ENCODE peak calls at places on chromosomes 4 and X, in four cellular contexts. L, N, Q and D are unnamed samples. For H3K4me1 and H3K36me3, the result is how much of the 10 kb centered on the place peaks cover.

GRCh38 chr4:139633661-139634060 is 32.0 kb upstream of the MGST2 start:
- ATAC-seq in L (peak), N (peak), Q (peak), D (peak)

GRCh38 chr4:183733181-183733580 is 74.1 kb downstream of the TRAPPC11 start:
- ATAC-seq in L (no peak), N (no peak), Q (peak), D (no peak)

GRCh38 chr4:140343303-140343702 is 30.1 kb upstream of the SCOC start:
- ATAC-seq in L (no peak), N (no peak), Q (no peak), D (no peak)

GRCh38 chr4:2400841-2401609 is 17.4 kb downstream of the ZFYVE28 start:
- ATAC-seq in L (peak), N (no peak), Q (no peak), D (no peak)

GRCh38 chr4:185512516-185512915 is 22.8 kb downstream of the PDLIM3 start:
- ATAC-seq in L (no peak), N (no peak), Q (no peak), D (no peak)

GRCh38 chr4:8274772-8275241 is 5.3 kb downstream of the HTRA3 start:
- ATAC-seq in L (no peak), N (peak), Q (peak), D (peak)

GRCh38 chr4:129532573-129532972 is 436.6 kb downstream of the C4orf33 start:
- ATAC-seq in L (no peak), N (no peak), Q (no peak), D (no peak)

GRCh38 chr4:94567811-94568210 is 116.1 kb downstream of the PDLIM5 start:
- ATAC-seq in L (no peak), N (no peak), Q (peak), D (no peak)

GRCh38 chrX:69165116-69165651 is at the start of gene PJA1:
- ATAC-seq in L (peak), N (peak), Q (peak), D (peak)

GRCh38 chr4:186105721-186106335 is 1.3 kb downstream of the FAM149A start:
- ATAC-seq in L (peak), N (no peak), Q (peak), D (peak)

GRCh38 chr4:170391066-170391754 is 301.5 kb upstream of the AADAT start:
- ATAC-seq in L (no peak), N (no peak), Q (no peak), D (no peak)

GRCh38 chr4:17786567-17786966 is 5.1 kb upstream of the FAM184B start:
- ATAC-seq in L (no peak), N (no peak), Q (peak), D (no peak)

GRCh38 chr4:108571027-108571569 is 49.3 kb upstream of the RPL34 start:
- ATAC-seq in L (no peak), N (peak), Q (no peak), D (no peak)

GRCh38 chr4:100076753-100077152 is 113.5 kb downstream of the DDIT4L start:
- ATAC-seq in L (no peak), N (no peak), Q (no peak), D (no peak)

GRCh38 chr4:150004481-150004880 is 73.8 kb upstream of the DCLK2 start:
- ATAC-seq in L (no peak), N (no peak), Q (no peak), D (peak)

GRCh38 chr4:76342191-76342590 is 35.7 kb downstream of the STBD1 start:
- ATAC-seq in L (no peak), N (no peak), Q (no peak), D (no peak)

GRCh38 chr4:165813606-165814005 is 59.4 kb upstream of the TLL1 start:
- ATAC-seq in L (no peak), N (no peak), Q (no peak), D (no peak)

GRCh38 chrX:9759340-9759739 is 6.3 kb downstream of the GPR143 start:
- ATAC-seq in L (no peak), N (no peak), Q (no peak), D (no peak)

GRCh38 chr4:10690185-10690907 is 5.8 kb upstream of the CLNK start:
- ATAC-seq in L (no peak), N (no peak), Q (no peak), D (no peak)

GRCh38 chr4:25450491-25450901 is 73.4 kb downstream of the ANAPC4 start:
- ATAC-seq in L (peak), N (no peak), Q (no peak), D (no peak)

GRCh38 chrX:97310373-97310772 is 426.7 kb downstream of the RPA4 start:
- ATAC-seq in L (peak), N (no peak), Q (peak), D (no peak)

GRCh38 chr4:18938343-18939109 is 917.0 kb upstream of the LCORL start:
- ATAC-seq in L (no peak), N (no peak), Q (no peak), D (no peak)

GRCh38 chr4:69984030-69984443 is 11.7 kb upstream of the STATH start:
- ATAC-seq in L (peak), N (peak), Q (no peak), D (peak)

GRCh38 chr4:12723849-12724447 is 760.2 kb downstream of the RAB28 start:
- ATAC-seq in L (peak), N (peak), Q (no peak), D (no peak)

GRCh38 chr4:106444557-106444956 is 76.0 kb upstream of the GIMD1 start:
- ATAC-seq in L (no peak), N (no peak), Q (no peak), D (no peak)

GRCh38 chrX:138748480-138748879 is 37.0 kb upstream of the FGF13 start:
- ATAC-seq in L (no peak), N (no peak), Q (peak), D (no peak)

GRCh38 chr4:39045791-39046221 is 13.6 kb upstream of the TMEM156 start:
- ATAC-seq in L (no peak), N (peak), Q (peak), D (no peak)

GRCh38 chrX:28693101-28693500 is 105.9 kb downstream of the IL1RAPL1 start:
- ATAC-seq in L (no peak), N (no peak), Q (no peak), D (no peak)

GRCh38 chr4:24433515-24434192 is 150.7 kb downstream of the DHX15 start:
- ATAC-seq in L (no peak), N (no peak), Q (no peak), D (no peak)

GRCh38 chrX:109707322-109707721 is 25.7 kb downstream of the ACSL4 start:
- ATAC-seq in L (no peak), N (no peak), Q (no peak), D (no peak)

GRCh38 chr4:145279122-145279960 is 99.0 kb upstream of the OTUD4 start:
- ATAC-seq in L (no peak), N (no peak), Q (peak), D (no peak)

GRCh38 chr4:80306255-80306654 is 29.3 kb upstream of the CFAP299 start:
- ATAC-seq in L (no peak), N (no peak), Q (no peak), D (no peak)

GRCh38 chr4:186228514-186228894 is 1.2 kb downstream of the KLKB1 start:
- ATAC-seq in L (no peak), N (no peak), Q (no peak), D (no peak)

GRCh38 chrX:66892004-66892403 is 253.1 kb upstream of the EDA2R start:
- ATAC-seq in L (no peak), N (no peak), Q (no peak), D (no peak)

GRCh38 chr4:6984611-6985115 is 58.5 kb upstream of the TADA2B start:
- ATAC-seq in L (no peak), N (no peak), Q (no peak), D (no peak)
- H3K4me1 ChIP-seq in L (under half), N (half or more), Q (under half), D (under half)

GRCh38 chr4:42420120-42420519 is 22.8 kb downstream of the SHISA3 start:
- ATAC-seq in L (peak), N (no peak), Q (no peak), D (no peak)
- H3K36me3 ChIP-seq in L (under half), N (under half), Q (under half), D (under half)

DNA sequence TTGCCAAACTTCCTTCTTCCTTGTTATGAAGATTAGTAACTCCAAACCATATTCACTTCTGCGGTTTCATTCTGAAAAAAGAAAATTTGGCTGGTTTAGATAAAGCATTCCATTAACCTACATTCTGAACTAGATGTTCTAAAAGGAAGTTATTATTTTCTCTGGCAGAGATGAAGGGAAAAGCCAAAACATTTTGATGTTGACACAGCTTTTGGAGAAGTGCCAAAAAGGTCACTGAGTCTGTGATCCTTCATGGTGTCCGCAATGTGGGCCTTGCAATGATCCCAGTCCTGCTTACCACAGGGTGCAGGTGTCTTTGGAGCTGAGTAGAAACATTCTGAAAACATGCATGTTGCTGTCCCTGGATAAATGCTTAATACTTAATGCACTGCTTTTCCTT is 36.0 kb downstream of the CXCL8 start:
- ATAC-seq in L (no peak), N (no peak), Q (no peak), D (peak)
- TF ChIP-seq POLR2AphosphoS5 in L (no peak), N (no peak), Q (no peak), D (peak)

GRCh38 chr4:158818595-158818994 is 49.8 kb downstream of the FNIP2 start:
- ATAC-seq in L (no peak), N (no peak), Q (peak), D (no peak)

GRCh38 chr4:158814207-158814606 is 45.4 kb downstream of the FNIP2 start:
- ATAC-seq in L (no peak), N (peak), Q (no peak), D (no peak)

GRCh38 chr4:158817562-158818370 is 48.9 kb downstream of the FNIP2 start:
- ATAC-seq in L (no peak), N (no peak), Q (peak), D (peak)

GRCh38 chr4:158814636-158815035 is 45.8 kb downstream of the FNIP2 start:
- ATAC-seq in L (no peak), N (no peak), Q (no peak), D (no peak)

DNA sequence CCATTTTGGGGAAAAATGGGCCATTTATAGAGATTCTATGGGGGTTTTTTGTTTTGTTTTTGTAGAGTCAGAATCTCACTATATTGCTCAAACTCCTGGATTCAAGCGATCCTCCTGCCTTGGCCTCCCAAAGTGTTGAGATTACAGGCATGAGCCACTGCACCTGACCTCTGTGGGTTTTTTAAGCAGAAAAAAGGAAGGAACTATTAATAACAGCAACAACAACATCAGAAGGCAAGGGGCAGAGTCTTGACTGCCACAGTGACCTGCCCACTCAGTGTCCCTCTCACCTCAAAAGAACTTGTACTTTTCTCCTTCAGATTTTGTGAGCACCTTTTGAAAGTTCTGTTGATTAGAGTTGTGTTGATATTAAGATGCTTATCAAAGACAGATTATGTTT is 48.1 kb downstream of the FNIP2 start:
- ATAC-seq in L (no peak), N (no peak), Q (no peak), D (no peak)
- H3K4me1 ChIP-seq in L (under half), N (half or more), Q (under half), D (half or more)

GRCh38 chrX:149036086-149036485 is 469.0 kb downstream of the IDS start:
- ATAC-seq in L (no peak), N (no peak), Q (no peak), D (no peak)
- H3K36me3 ChIP-seq in L (under half), N (under half), Q (under half), D (under half)